ENCODE peak calls at places on chromosomes 12 and 14, in eight cellular contexts. H, J, O, L, P, K, M and N are unnamed samples.

GRCh38 chr12:54376596-54377468 is 7.7 kb downstream of the ZNF385A start:
- DNase-seq in H (no peak), J (no peak), O (no peak), L (no peak), P (no peak), K (no peak), M (no peak), N (peak; percentile 85)

GRCh38 chr14:58752782-58753181 is 115.0 kb downstream of the DACT1 start:
- DNase-seq in H (peak; percentile 53), J (no peak), O (peak; percentile 31), L (no peak), P (no peak), K (no peak), M (peak; percentile 18), N (no peak)

GRCh38 chr14:44149597-44149996 is 357.5 kb downstream of the FSCB start:
- DNase-seq in H (peak; percentile 28), J (peak; percentile 43), O (no peak), L (peak; percentile 41), P (peak; percentile 85), K (no peak), M (peak; percentile 55), N (peak; percentile 94)

GRCh38 chr12:50924439-50925341 is 27.7 kb upstream of the HIGD1C start:
- DNase-seq in H (peak; percentile 80), J (peak; percentile 34), O (peak; percentile 81), L (peak; percentile 97), P (peak; percentile 63), K (peak; percentile 88), M (peak; percentile 89), N (peak; percentile 59)

GRCh38 chr14:77246784-77247183 is 24.2 kb downstream of the NGB start:
- DNase-seq in H (no peak), J (no peak), O (no peak), L (no peak), P (no peak), K (no peak), M (no peak), N (no peak)

GRCh38 chr14:64974563-64974962 is 2.4 kb upstream of the RAB15 start:
- DNase-seq in H (no peak), J (no peak), O (no peak), L (no peak), P (peak; percentile 79), K (no peak), M (no peak), N (no peak)

GRCh38 chr14:100048786-100049185 is 16.4 kb upstream of the EVL start:
- DNase-seq in H (no peak), J (no peak), O (peak; percentile 26), L (no peak), P (no peak), K (peak; percentile 41), M (no peak), N (no peak)

GRCh38 chr12:39467432-39467870 is 24.5 kb upstream of the KIF21A start:
- DNase-seq in H (no peak), J (no peak), O (peak; percentile 5), L (peak; percentile 36), P (no peak), K (peak; percentile 13), M (no peak), N (no peak)

GRCh38 chr14:75566321-75566720 is 12.1 kb upstream of the FLVCR2 start:
- DNase-seq in H (no peak), J (no peak), O (peak; percentile 55), L (peak; percentile 29), P (no peak), K (no peak), M (no peak), N (no peak)

GRCh38 chr12:52389313-52390207 is 4.1 kb upstream of the KRT84 start:
- DNase-seq in H (peak; percentile 69), J (no peak), O (peak; percentile 85), L (no peak), P (peak; percentile 62), K (peak; percentile 49), M (no peak), N (peak; percentile 67)

GRCh38 chr12:52391618-52392002 is 6.2 kb upstream of the KRT84 start:
- DNase-seq in H (peak; percentile 49), J (no peak), O (peak; percentile 38), L (no peak), P (no peak), K (no peak), M (no peak), N (no peak)

GRCh38 chr12:52385226-52385702 is at the start of gene KRT84:
- DNase-seq in H (no peak), J (no peak), O (no peak), L (no peak), P (no peak), K (no peak), M (no peak), N (no peak)

GRCh38 chr12:52390739-52391617 is 5.5 kb upstream of the KRT84 start:
- DNase-seq in H (no peak), J (peak; percentile 24), O (peak; percentile 61), L (peak; percentile 21), P (peak; percentile 80), K (no peak), M (peak; percentile 10), N (peak; percentile 70)

DNA sequence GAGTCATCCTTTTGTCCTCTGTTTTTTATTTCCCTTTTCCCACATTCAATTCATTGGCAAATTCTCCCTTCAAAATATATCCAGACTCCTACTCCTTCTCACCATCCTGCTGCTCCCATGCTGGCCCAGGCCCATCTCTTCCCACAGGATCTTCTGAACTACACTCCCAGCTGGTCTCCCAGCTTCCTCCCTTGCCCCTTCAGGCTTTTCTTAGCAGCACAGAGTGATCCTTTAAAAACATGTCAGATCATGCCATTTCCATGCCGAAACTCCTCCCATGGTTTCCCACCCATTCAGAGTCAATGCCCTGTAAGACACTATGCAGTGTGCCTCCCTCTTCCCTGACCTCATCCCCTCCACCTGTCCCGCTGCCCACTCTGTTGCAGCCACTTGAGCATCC is 2.4 kb upstream of the KRT84 start:
- DNase-seq in H (peak; percentile 53), J (no peak), O (no peak), L (no peak), P (no peak), K (no peak), M (no peak), N (no peak)
- H3K9ac ChIP-seq in H (no peak overlapping the region), J (no peak overlapping the region), O (no peak overlapping the region), L (no peak overlapping the region), P (no peak overlapping the region), K (no peak overlapping the region), M (no peak overlapping the region), N (no peak overlapping the region)

GRCh38 chr14:104844306-104845032 is 20.6 kb upstream of the CEP170B start:
- DNase-seq in H (no peak), J (no peak), O (peak; percentile 26), L (no peak), P (peak; percentile 56), K (no peak), M (no peak), N (peak; percentile 72)

GRCh38 chr14:104841730-104842129 is 23.3 kb upstream of the CEP170B start:
- DNase-seq in H (no peak), J (no peak), O (no peak), L (no peak), P (no peak), K (no peak), M (no peak), N (no peak)

GRCh38 chr14:104845033-104845666 is 19.9 kb upstream of the CEP170B start:
- DNase-seq in H (no peak), J (no peak), O (no peak), L (no peak), P (no peak), K (no peak), M (no peak), N (no peak)

GRCh38 chr14:104843006-104843405 is 22.1 kb upstream of the CEP170B start:
- DNase-seq in H (no peak), J (no peak), O (no peak), L (no peak), P (no peak), K (no peak), M (no peak), N (no peak)

GRCh38 chr14:104843442-104844305 is 21.4 kb upstream of the CEP170B start:
- DNase-seq in H (no peak), J (no peak), O (peak; percentile 47), L (no peak), P (peak; percentile 72), K (no peak), M (no peak), N (peak; percentile 84)
- H3K4me2 ChIP-seq in H (no peak overlapping the region), J (no peak overlapping the region), O (peak overlapping the region; percentile 22), L (peak overlapping the region; percentile 89), P (peak overlapping the region; percentile 51), K (peak overlapping the region; percentile 54), M (no peak overlapping the region), N (peak overlapping the region; percentile 5)

GRCh38 chr12:45732250-45732649 is 2.7 kb downstream of the ARID2 start:
- DNase-seq in H (peak; percentile 54), J (no peak), O (peak; percentile 16), L (no peak), P (no peak), K (peak; percentile 39), M (no peak), N (no peak)
- H3K9ac ChIP-seq in H (peak overlapping the region; percentile 38), J (no peak overlapping the region), O (peak overlapping the region; percentile 96), L (peak overlapping the region; percentile 97), P (no peak overlapping the region), K (peak overlapping the region; percentile 98), M (peak overlapping the region; percentile 96), N (no peak overlapping the region)

GRCh38 chr12:1993341-1993740 is 10.9 kb downstream of the DCP1B start:
- DNase-seq in H (peak; percentile 94), J (peak; percentile 64), O (peak; percentile 92), L (peak; percentile 98), P (no peak), K (peak; percentile 93), M (peak; percentile 29), N (no peak)
- H3K4me2 ChIP-seq in H (no peak overlapping the region), J (peak overlapping the region; percentile 38), O (peak overlapping the region; percentile 73), L (no peak overlapping the region), P (no peak overlapping the region), K (peak overlapping the region; percentile 28), M (peak overlapping the region; percentile 73), N (no peak overlapping the region)

GRCh38 chr12:68624933-68625332 is 14.2 kb downstream of the RAP1B start:
- DNase-seq in H (no peak), J (no peak), O (no peak), L (no peak), P (no peak), K (no peak), M (no peak), N (no peak)

GRCh38 chr12:68623984-68624383 is 13.3 kb downstream of the RAP1B start:
- DNase-seq in H (no peak), J (no peak), O (peak; percentile 82), L (peak; percentile 24), P (no peak), K (peak; percentile 73), M (no peak), N (peak; percentile 33)

GRCh38 chr12:68621092-68622081 is 10.7 kb downstream of the RAP1B start:
- DNase-seq in H (no peak), J (no peak), O (no peak), L (peak; percentile 47), P (no peak), K (no peak), M (no peak), N (peak; percentile 32)

GRCh38 chr12:68622250-68622649 is 11.6 kb downstream of the RAP1B start:
- DNase-seq in H (no peak), J (no peak), O (peak; percentile 48), L (peak; percentile 34), P (no peak), K (no peak), M (no peak), N (no peak)

DNA sequence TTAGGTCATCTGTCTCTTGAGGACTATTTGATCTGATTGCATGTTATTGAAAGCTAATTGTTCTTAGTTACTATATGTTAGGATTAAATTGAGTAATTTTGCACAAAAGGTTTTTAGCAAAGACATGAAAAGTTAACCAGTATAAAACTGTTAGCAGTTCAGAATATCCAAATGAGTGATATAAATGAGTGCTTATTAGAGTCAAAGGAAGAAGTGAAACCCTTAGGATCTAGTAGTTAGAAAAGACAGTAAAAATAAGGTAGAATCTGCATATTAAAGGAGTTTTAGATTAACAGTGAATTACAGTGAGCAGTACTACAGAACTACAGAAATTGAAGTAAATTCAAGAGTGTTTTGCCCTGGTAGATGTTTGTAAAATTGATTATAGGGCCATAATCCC is 12.4 kb downstream of the RAP1B start:
- DNase-seq in H (no peak), J (no peak), O (no peak), L (no peak), P (no peak), K (no peak), M (no peak), N (no peak)
- H3K9ac ChIP-seq in H (no peak overlapping the region), J (no peak overlapping the region), O (no peak overlapping the region), L (peak overlapping the region; percentile 14), P (no peak overlapping the region), K (no peak overlapping the region), M (no peak overlapping the region), N (no peak overlapping the region)